ENCODE peak calls at places on chromosomes 1 and 21, in eight cellular contexts. P is effector memory CD4-positive, alpha-beta T cell; M is T follicular helper cell; N is activated effector memory CD4-positive, alpha-beta T cell treated with anti-CD3 and anti-CD28 coated beads, Interleukin-2, amount 50 U/mL, for 16 hours; T is fibroblast of the conjunctiva; S is skeletal muscle cell; W is putamen; D is PC-3. R is an unnamed sample.

GRCh38 chr1:26468911-26469310 is 3.3 kb upstream of the HMGN2 start:
- DNase-seq in N (no peak), P (no peak), D (no peak), M (no peak), S (no peak), T (no peak), W (no peak), R (no peak)

GRCh38 chr1:192632188-192632587 is 3.8 kb upstream of the RGS13 start:
- DNase-seq in S (no peak), N (no peak), T (no peak), M (no peak), P (no peak), W (no peak), D (no peak), R (no peak)

GRCh38 chr1:190491404-190491803 is 13.7 kb upstream of the BRINP3 start:
- DNase-seq in M (no peak), D (no peak), T (no peak), W (no peak), S (no peak), N (no peak), P (no peak), R (no peak)

GRCh38 chr1:160830321-160831153 is 32.1 kb downstream of the CD244 start:
- DNase-seq in P (peak), N (peak), T (peak), M (peak), S (no peak), W (no peak), D (peak), R (no peak)

GRCh38 chr1:94316836-94317789 is 79.7 kb upstream of the ARHGAP29 start:
- DNase-seq in D (peak), S (no peak), M (no peak), W (no peak), P (no peak), N (no peak), T (no peak), R (no peak)

GRCh38 chr21:41803316-41803715 is 36.5 kb upstream of the RIPK4 start:
- DNase-seq in M (no peak), S (no peak), N (no peak), T (no peak), W (no peak), P (no peak), D (peak), R (no peak)

GRCh38 chr21:27406297-27407009 is 439.6 kb upstream of the ADAMTS5 start:
- DNase-seq in W (no peak), N (no peak), S (no peak), M (no peak), T (no peak), D (no peak), P (no peak), R (no peak)

GRCh38 chr21:24147674-24148073 is 1459.6 kb downstream of the MRPL39 start:
- DNase-seq in T (no peak), W (no peak), S (no peak), N (no peak), P (no peak), D (no peak), M (no peak), R (no peak)

GRCh38 chr1:199101635-199102034 is 462.8 kb downstream of the PTPRC start:
- DNase-seq in T (no peak), P (no peak), W (no peak), D (no peak), S (no peak), M (no peak), N (no peak), R (no peak)

GRCh38 chr1:51336004-51336403 is 5.6 kb upstream of the TTC39A start:
- DNase-seq in M (no peak), D (no peak), W (no peak), T (no peak), S (no peak), N (peak), P (no peak), R (no peak)